ENCODE peak calls at places on chromosomes 13 and 19, in six cellular contexts. H, E, J, U, L and D are unnamed samples.

GRCh38 chr13:107480130-107480529 is 735.2 kb downstream of the LIG4 start:
- DNase-seq in H (no peak), E (peak), J (no peak), U (no peak), L (no peak), D (no peak)

GRCh38 chr13:109271991-109272454 is 514.4 kb downstream of the IRS2 start:
- DNase-seq in H (no peak), E (no peak), J (peak), U (peak), L (no peak), D (no peak)

GRCh38 chr13:52161193-52161646 is 1.8 kb upstream of the NEK3 start:
- DNase-seq in H (no peak), E (no peak), J (no peak), U (no peak), L (no peak), D (no peak)

GRCh38 chr13:100470841-100471505 is 117.6 kb downstream of the GGACT start:
- DNase-seq in H (no peak), E (no peak), J (no peak), U (no peak), L (no peak), D (no peak)

GRCh38 chr19:3274245-3275067 is 50.0 kb downstream of the CELF5 start:
- DNase-seq in H (no peak), E (no peak), J (no peak), U (no peak), L (no peak), D (no peak)

GRCh38 chr13:30526612-30527217 is 61.0 kb upstream of the HMGB1 start:
- DNase-seq in H (peak), E (no peak), J (peak), U (no peak), L (peak), D (peak)

GRCh38 chr13:114143806-114144605 is 11.6 kb upstream of the RASA3 start:
- DNase-seq in H (no peak), E (no peak), J (no peak), U (no peak), L (peak), D (no peak)

GRCh38 chr19:30307191-30307974 is 64.8 kb upstream of the ZNF536 start:
- DNase-seq in H (no peak), E (no peak), J (no peak), U (no peak), L (no peak), D (peak)

GRCh38 chr13:86052141-86052540 is 252.9 kb upstream of the SLITRK6 start:
- DNase-seq in H (no peak), E (no peak), J (no peak), U (no peak), L (no peak), D (no peak)

GRCh38 chr19:40605201-40605971 is 4.2 kb downstream of the LTBP4 start:
- DNase-seq in H (peak), E (peak), J (peak), U (peak), L (peak), D (peak)

GRCh38 chr13:94329277-94329676 is 150.2 kb downstream of the DCT start:
- DNase-seq in H (peak), E (no peak), J (peak), U (no peak), L (peak), D (no peak)

GRCh38 chr13:44857061-44857460 is 132.2 kb downstream of the NUFIP1 start:
- DNase-seq in H (no peak), E (peak), J (no peak), U (no peak), L (no peak), D (no peak)

GRCh38 chr13:93758575-93758974 is 532.0 kb downstream of the GPC6 start:
- DNase-seq in H (no peak), E (peak), J (peak), U (peak), L (no peak), D (peak)

GRCh38 chr19:28956421-28956820 is 256.5 kb downstream of the UQCRFS1 start:
- DNase-seq in H (no peak), E (no peak), J (no peak), U (no peak), L (no peak), D (no peak)

GRCh38 chr19:21022996-21023395 is 2.5 kb downstream of the ZNF430 start:
- DNase-seq in H (no peak), E (peak), J (peak), U (peak), L (no peak), D (peak)

GRCh38 chr19:15324791-15325519 is 7.4 kb downstream of the BRD4 start:
- DNase-seq in H (no peak), E (no peak), J (no peak), U (no peak), L (peak), D (no peak)

GRCh38 chr13:73984949-73985691 is 149.1 kb downstream of the KLF12 start:
- DNase-seq in H (no peak), E (no peak), J (no peak), U (no peak), L (peak), D (no peak)

GRCh38 chr13:59266478-59267063 is 897.2 kb downstream of the DIAPH3 start:
- DNase-seq in H (no peak), E (peak), J (no peak), U (no peak), L (no peak), D (no peak)

GRCh38 chr19:2250765-2251576 is 1.8 kb downstream of the AMH start:
- DNase-seq in H (no peak), E (no peak), J (no peak), U (no peak), L (no peak), D (no peak)

GRCh38 chr13:105670179-105671015 is 865.1 kb downstream of the EFNB2 start:
- DNase-seq in H (no peak), E (no peak), J (no peak), U (no peak), L (no peak), D (no peak)

GRCh38 chr13:27619711-27620376 is 485 bp downstream of the LNX2 start:
- DNase-seq in H (peak), E (peak), J (peak), U (peak), L (no peak), D (peak)

GRCh38 chr19:42201489-42202289 is 15.8 kb downstream of the DEDD2 start:
- DNase-seq in H (no peak), E (no peak), J (no peak), U (no peak), L (peak), D (no peak)

GRCh38 chr13:42420304-42420703 is 148.4 kb downstream of the AKAP11 start:
- DNase-seq in H (no peak), E (no peak), J (no peak), U (no peak), L (no peak), D (no peak)

GRCh38 chr13:101305981-101306411 is 110.3 kb downstream of the NALCN start:
- DNase-seq in H (no peak), E (no peak), J (no peak), U (no peak), L (peak), D (no peak)

GRCh38 chr13:47675871-47676270 is 325.2 kb downstream of the SUCLA2 start:
- DNase-seq in H (no peak), E (no peak), J (no peak), U (no peak), L (no peak), D (no peak)

GRCh38 chr13:27128825-27129627 is 42.6 kb downstream of the USP12 start:
- DNase-seq in H (no peak), E (no peak), J (no peak), U (no peak), L (no peak), D (no peak)

GRCh38 chr19:48678201-48678600 is 5.4 kb upstream of the NTN5 start:
- DNase-seq in H (no peak), E (no peak), J (no peak), U (no peak), L (no peak), D (no peak)

DNA sequence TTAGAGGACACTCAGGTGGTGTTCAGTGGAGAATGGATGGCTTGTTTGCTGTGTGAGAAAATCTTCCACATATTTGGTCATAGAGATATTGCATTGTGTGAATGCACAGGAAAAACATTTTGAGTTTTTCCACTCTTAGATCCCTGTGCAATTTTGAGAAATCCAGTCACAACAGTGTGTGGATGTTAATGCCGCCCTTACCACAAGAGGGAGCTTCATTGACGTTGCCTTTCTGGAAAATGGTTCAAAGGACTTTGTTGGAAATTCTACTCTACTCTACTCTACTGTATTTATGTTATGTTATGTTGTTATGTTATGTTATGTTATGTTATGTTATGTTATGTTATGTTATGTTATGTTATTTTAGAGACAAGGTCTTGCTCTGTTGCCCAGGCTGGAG is 13.4 kb downstream of the ZNF20 start:
- DNase-seq in H (no peak), E (peak), J (no peak), U (peak), L (no peak), D (no peak)
- TF ChIP-seq CTCF in H (no peak), E (peak), J (peak), U (peak), L (peak), D (peak)

GRCh38 chr19:47257411-47258169 is 1.3 kb downstream of the CCDC9 start:
- DNase-seq in H (no peak), E (no peak), J (no peak), U (no peak), L (no peak), D (no peak)

GRCh38 chr19:47258895-47259555 is 2.7 kb downstream of the CCDC9 start:
- DNase-seq in H (no peak), E (no peak), J (no peak), U (no peak), L (no peak), D (no peak)

GRCh38 chr19:47260476-47260875 is 4.2 kb downstream of the CCDC9 start:
- DNase-seq in H (no peak), E (no peak), J (no peak), U (no peak), L (no peak), D (no peak)

GRCh38 chr19:47256688-47257410 is 524 bp downstream of the CCDC9 start:
- DNase-seq in H (peak), E (peak), J (peak), U (peak), L (peak), D (peak)

GRCh38 chr19:47258434-47258833 is 2.1 kb downstream of the CCDC9 start:
- DNase-seq in H (no peak), E (no peak), J (no peak), U (no peak), L (no peak), D (no peak)
- H3K4me3 ChIP-seq in H (no peak), E (no peak), J (peak), U (peak), L (peak), D (peak)

GRCh38 chr13:39037410-39037879 is 444 bp downstream of the PROSER1 start:
- DNase-seq in H (no peak), E (no peak), J (no peak), U (no peak), L (no peak), D (no peak)
- TF ChIP-seq CTCF in H (no peak), E (peak), J (no peak), U (no peak), L (no peak), D (no peak)

GRCh38 chr13:104567114-104567513 is 1500.9 kb upstream of the SLC10A2 start:
- DNase-seq in H (no peak), E (no peak), J (no peak), U (no peak), L (no peak), D (no peak)

GRCh38 chr13:104577029-104577820 is 1511.0 kb upstream of the SLC10A2 start:
- DNase-seq in H (no peak), E (no peak), J (no peak), U (no peak), L (no peak), D (no peak)

GRCh38 chr13:104571161-104571889 is 1505.1 kb upstream of the SLC10A2 start:
- DNase-seq in H (peak), E (peak), J (peak), U (peak), L (no peak), D (peak)

GRCh38 chr13:104565888-104566287 is 1499.7 kb upstream of the SLC10A2 start:
- DNase-seq in H (no peak), E (no peak), J (no peak), U (no peak), L (no peak), D (no peak)

DNA sequence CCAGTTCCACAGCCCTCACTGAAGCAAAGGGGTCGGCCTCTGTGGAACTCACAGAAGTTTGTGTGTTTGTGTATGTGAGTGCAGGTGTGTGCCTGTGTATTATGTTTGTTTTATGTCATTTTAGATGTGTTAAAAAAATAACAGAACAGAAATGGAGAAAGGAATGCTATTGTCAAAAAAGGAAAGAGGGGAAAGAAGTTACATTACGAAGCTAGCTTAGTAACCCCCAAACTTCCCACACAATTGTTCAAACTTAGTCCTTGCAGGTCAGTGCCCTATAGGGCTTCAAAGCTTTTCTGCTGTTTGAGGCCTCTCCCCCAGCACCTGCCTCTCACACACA is 1505.6 kb upstream of the SLC10A2 start:
- DNase-seq in H (no peak), E (no peak), J (no peak), U (no peak), L (no peak), D (no peak)
- H3K4me3 ChIP-seq in H (no peak), E (no peak), J (no peak), U (no peak), L (no peak), D (no peak)

GRCh38 chr19:19032420-19033175 is 719 bp downstream of the SUGP2 start:
- DNase-seq in H (peak), E (peak), J (peak), U (peak), L (no peak), D (peak)
- TF ChIP-seq CTCF in H (no peak), E (no peak), J (no peak), U (no peak), L (no peak), D (no peak)

DNA sequence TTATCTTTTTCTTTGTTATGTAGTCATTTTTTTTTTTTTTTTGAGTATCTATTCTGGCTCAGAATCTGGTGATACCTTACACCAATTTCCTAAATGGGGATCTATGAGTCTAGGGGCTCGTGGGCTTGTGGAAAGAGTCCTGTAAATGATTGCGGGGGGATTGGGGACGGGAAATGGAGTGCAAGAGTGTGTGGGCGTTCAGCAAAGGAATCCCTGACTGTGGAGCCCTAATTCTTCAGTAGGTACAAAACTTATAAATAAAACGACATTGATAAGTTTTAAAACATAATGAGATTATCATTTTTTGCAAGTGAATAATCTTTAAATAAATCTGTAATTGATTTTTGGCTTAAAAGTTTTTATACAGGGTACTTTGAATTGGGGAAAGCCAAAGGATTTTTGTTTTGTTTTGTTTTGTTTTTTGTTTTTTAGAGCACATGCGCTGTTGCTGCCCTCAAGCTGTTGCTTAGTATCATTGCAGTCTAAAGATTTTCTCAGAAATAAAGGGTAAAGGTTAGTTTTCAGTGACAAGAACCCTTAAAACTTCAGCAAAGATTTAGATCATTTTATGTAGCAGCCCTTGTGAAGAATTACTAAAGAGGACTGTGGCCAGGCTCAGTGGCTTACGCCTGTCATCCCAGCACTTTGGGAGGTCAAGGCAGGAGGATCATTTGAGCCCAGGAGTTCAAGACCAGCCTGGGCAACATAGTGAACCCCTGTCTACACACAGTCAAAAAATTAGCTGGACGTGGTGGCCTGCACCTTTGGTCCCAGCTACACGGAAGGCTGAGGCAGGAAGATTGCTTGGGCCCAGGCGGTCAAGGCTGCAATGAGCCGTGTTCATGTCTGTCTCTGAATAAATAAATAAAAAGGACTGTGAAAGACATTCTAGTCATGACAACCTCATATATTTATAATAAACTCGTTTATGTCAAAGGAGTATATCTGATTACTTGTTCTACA is 1.7 kb downstream of the ERCC5 start:
- DNase-seq in H (no peak), E (peak), J (peak), U (peak), L (no peak), D (peak)
- H3K4me3 ChIP-seq in H (peak), E (peak), J (peak), U (peak), L (peak), D (peak)

GRCh38 chr19:45927565-45928261 is 13.1 kb upstream of the NANOS2 start:
- DNase-seq in H (peak), E (peak), J (peak), U (peak), L (peak), D (peak)
- TF ChIP-seq CTCF in H (no peak), E (no peak), J (no peak), U (no peak), L (no peak), D (no peak)

GRCh38 chr19:5436948-5437306 is 18.3 kb upstream of the ZNRF4 start:
- DNase-seq in H (no peak), E (no peak), J (no peak), U (no peak), L (no peak), D (no peak)

GRCh38 chr19:5434970-5435641 is 20.1 kb upstream of the ZNRF4 start:
- DNase-seq in H (no peak), E (peak), J (peak), U (peak), L (no peak), D (peak)

GRCh38 chr19:5435642-5436017 is 19.6 kb upstream of the ZNRF4 start:
- DNase-seq in H (no peak), E (no peak), J (no peak), U (no peak), L (no peak), D (no peak)

GRCh38 chr19:5434351-5434917 is 20.8 kb upstream of the ZNRF4 start:
- DNase-seq in H (no peak), E (no peak), J (no peak), U (peak), L (no peak), D (no peak)

GRCh38 chr19:5436101-5436947 is 18.9 kb upstream of the ZNRF4 start:
- DNase-seq in H (no peak), E (no peak), J (no peak), U (peak), L (no peak), D (peak)
- H3K4me3 ChIP-seq in H (no peak), E (no peak), J (no peak), U (peak), L (no peak), D (peak)

GRCh38 chr19:10227215-10227971 is 3.7 kb downstream of the S1PR2 start:
- DNase-seq in H (peak), E (no peak), J (peak), U (no peak), L (no peak), D (no peak)
- TF ChIP-seq CTCF in H (no peak), E (no peak), J (peak), U (peak), L (no peak), D (peak)

GRCh38 chr13:21616880-21617279 is 12.9 kb upstream of the MICU2 start:
- DNase-seq in H (no peak), E (no peak), J (no peak), U (no peak), L (no peak), D (no peak)

GRCh38 chr13:21619633-21620220 is 15.8 kb upstream of the MICU2 start:
- DNase-seq in H (no peak), E (no peak), J (peak), U (no peak), L (no peak), D (no peak)

GRCh38 chr13:21615427-21615826 is 11.5 kb upstream of the MICU2 start:
- DNase-seq in H (no peak), E (no peak), J (no peak), U (no peak), L (no peak), D (no peak)

GRCh38 chr13:21613791-21614190 is 9.8 kb upstream of the MICU2 start:
- DNase-seq in H (no peak), E (no peak), J (no peak), U (no peak), L (no peak), D (no peak)

DNA sequence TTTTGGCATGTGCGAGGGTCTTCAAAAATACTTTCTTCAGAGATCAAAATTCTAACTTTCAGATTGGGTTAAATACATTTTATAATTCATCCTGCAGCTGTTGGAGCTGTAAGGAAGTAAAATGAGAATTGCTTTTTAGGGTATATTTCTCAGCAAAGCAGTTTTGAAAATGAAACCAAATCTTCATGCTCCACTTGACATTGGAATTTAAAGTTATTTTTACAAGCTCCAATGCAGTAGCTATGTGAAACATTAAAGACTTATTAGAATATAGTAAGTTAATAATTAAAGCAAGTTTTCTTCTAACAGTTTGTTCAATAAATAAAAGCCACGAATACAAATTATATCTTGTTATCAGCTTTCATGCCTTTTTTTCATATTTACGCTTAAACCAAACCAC is 12.2 kb upstream of the MICU2 start:
- DNase-seq in H (no peak), E (no peak), J (no peak), U (no peak), L (no peak), D (no peak)
- H3K4me3 ChIP-seq in H (no peak), E (no peak), J (no peak), U (no peak), L (no peak), D (no peak)